ENCODE peak calls at places on chromosomes 3 and 15, in nine cellular contexts. J is activated T-cell treated with anti-CD3 and anti-CD28 coated beads for 1 hour; E is fibroblast of villous mesenchyme; L is activated CD4-positive, alpha-beta T cell treated with anti-CD3 and anti-CD28 coated beads for 48 hours; N is cerebellar cortex; X is tibial artery; U is effector memory CD8-positive, alpha-beta T cell; G is stimulated activated CD4-positive, alpha-beta T cell treated with anti-CD3 and anti-CD28 coated beads, Interleukin-4, amount 100 ng/mL, for 4 hours; A is cardiac muscle cell. B is an unnamed sample.

GRCh38 chr15:58426501-58426900 is 5.3 kb upstream of the LIPC start:
- DNase-seq in J (no peak), E (no peak), L (no peak), N (no peak), X (no peak), U (no peak), G (no peak), A (no peak), B (no peak)

GRCh38 chr15:69410290-69410874 is 3.8 kb upstream of the KIF23 start:
- DNase-seq in J (no peak), E (no peak), L (peak; percentile 62), N (peak; percentile 70), X (no peak), U (no peak), G (peak; percentile 11), A (peak; percentile 44), B (no peak)

GRCh38 chr3:50604628-50605588 is 6.7 kb downstream of the CISH start:
- DNase-seq in J (no peak), E (no peak), L (peak; percentile 37), N (peak; percentile 94), X (no peak), U (no peak), G (no peak), A (no peak), B (no peak)

GRCh38 chr3:116512281-116512680 is 67.0 kb upstream of the LSAMP start:
- DNase-seq in J (no peak), E (no peak), L (no peak), N (peak; percentile 88), X (no peak), U (no peak), G (no peak), A (no peak), B (no peak)

GRCh38 chr3:179398574-179399249 is 51.2 kb downstream of the MFN1 start:
- DNase-seq in J (no peak), E (no peak), L (no peak), N (no peak), X (no peak), U (no peak), G (no peak), A (no peak), B (no peak)

GRCh38 chr3:62475940-62476339 is 102.6 kb upstream of the FEZF2 start:
- DNase-seq in J (no peak), E (no peak), L (no peak), N (no peak), X (no peak), U (no peak), G (no peak), A (no peak), B (no peak)

GRCh38 chr15:71296032-71296686 is 180.9 kb downstream of the THSD4 start:
- DNase-seq in J (no peak), E (peak; percentile 83), L (no peak), N (no peak), X (no peak), U (no peak), G (no peak), A (no peak), B (no peak)

GRCh38 chr15:90142216-90143175 is 40.2 kb upstream of the IDH2 start:
- DNase-seq in J (peak; percentile 11), E (no peak), L (peak; percentile 56), N (no peak), X (no peak), U (peak; percentile 47), G (peak; percentile 19), A (no peak), B (no peak)

GRCh38 chr3:190319660-190320059 is 2.6 kb downstream of the CLDN1 start:
- DNase-seq in J (no peak), E (no peak), L (peak; percentile 71), N (no peak), X (no peak), U (no peak), G (peak; percentile 32), A (no peak), B (no peak)

GRCh38 chr15:57675481-57676181 is 30.9 kb upstream of the POLR2M start:
- DNase-seq in J (no peak), E (no peak), L (no peak), N (no peak), X (no peak), U (no peak), G (no peak), A (no peak), B (no peak)

GRCh38 chr3:65894679-65895078 is 144.0 kb downstream of the MAGI1 start:
- DNase-seq in J (no peak), E (peak; percentile 78), L (no peak), N (no peak), X (no peak), U (no peak), G (no peak), A (no peak), B (no peak)

GRCh38 chr3:33940736-33941135 is 142.3 kb downstream of the PDCD6IP start:
- DNase-seq in J (no peak), E (no peak), L (no peak), N (no peak), X (no peak), U (no peak), G (no peak), A (peak; percentile 28), B (no peak)

GRCh38 chr15:101043011-101043410 is 123.9 kb downstream of the LRRK1 start:
- DNase-seq in J (no peak), E (no peak), L (no peak), N (no peak), X (peak; percentile 10), U (no peak), G (no peak), A (no peak), B (no peak)

GRCh38 chr3:1118074-1118473 is 25.2 kb downstream of the CNTN6 start:
- DNase-seq in J (no peak), E (peak; percentile 35), L (no peak), N (no peak), X (no peak), U (no peak), G (no peak), A (no peak), B (no peak)

GRCh38 chr3:58495101-58495500 is 3.2 kb downstream of the KCTD6 start:
- DNase-seq in J (no peak), E (no peak), L (no peak), N (peak; percentile 35), X (no peak), U (no peak), G (no peak), A (no peak), B (no peak)

GRCh38 chr3:18194431-18194830 is 230.7 kb downstream of the SATB1 start:
- DNase-seq in J (no peak), E (peak; percentile 16), L (no peak), N (no peak), X (no peak), U (no peak), G (no peak), A (no peak), B (no peak)

GRCh38 chr15:90230071-90230494 is 3.7 kb downstream of the CIB1 start:
- DNase-seq in J (no peak), E (no peak), L (no peak), N (peak; percentile 53), X (no peak), U (no peak), G (no peak), A (no peak), B (no peak)

GRCh38 chr3:12371525-12372140 is 82.8 kb downstream of the PPARG start:
- DNase-seq in J (no peak), E (peak; percentile 66), L (no peak), N (peak; percentile 40), X (no peak), U (no peak), G (no peak), A (no peak), B (no peak)

GRCh38 chr3:50278868-50279224 is at the start of gene LSMEM2:
- DNase-seq in J (no peak), E (no peak), L (no peak), N (no peak), X (no peak), U (no peak), G (no peak), A (peak; percentile 61), B (no peak)

GRCh38 chr3:196666001-196666867 is 26.7 kb downstream of the NRROS start:
- DNase-seq in J (no peak), E (peak; percentile 77), L (no peak), N (peak; percentile 96), X (no peak), U (no peak), G (no peak), A (peak; percentile 23), B (no peak)

GRCh38 chr3:132164469-132165092 is 129.8 kb upstream of the CPNE4 start:
- DNase-seq in J (no peak), E (peak; percentile 7), L (no peak), N (no peak), X (no peak), U (no peak), G (no peak), A (no peak), B (no peak)

GRCh38 chr3:59280113-59280512 is 230.3 kb upstream of the CFAP20DC start:
- DNase-seq in J (no peak), E (no peak), L (no peak), N (no peak), X (no peak), U (no peak), G (no peak), A (no peak), B (no peak)

GRCh38 chr15:90126457-90127435 is 24.5 kb upstream of the IDH2 start:
- DNase-seq in J (no peak), E (no peak), L (no peak), N (no peak), X (no peak), U (no peak), G (no peak), A (peak; percentile 56), B (peak; percentile 44)

GRCh38 chr3:174614046-174614445 is 245.1 kb upstream of the NAALADL2 start:
- DNase-seq in J (no peak), E (no peak), L (no peak), N (no peak), X (no peak), U (no peak), G (no peak), A (no peak), B (no peak)

GRCh38 chr15:29734917-29735572 is 87.2 kb downstream of the TJP1 start:
- DNase-seq in J (no peak), E (peak; percentile 60), L (no peak), N (no peak), X (no peak), U (no peak), G (no peak), A (no peak), B (no peak)

GRCh38 chr3:151724846-151725562 is 8.7 kb upstream of the AADACL2 start:
- DNase-seq in J (no peak), E (no peak), L (no peak), N (no peak), X (no peak), U (no peak), G (no peak), A (no peak), B (no peak)

GRCh38 chr3:67357610-67358458 is 296.6 kb downstream of the SUCLG2 start:
- DNase-seq in J (no peak), E (peak; percentile 40), L (no peak), N (peak; percentile 44), X (no peak), U (no peak), G (no peak), A (peak; percentile 71), B (peak; percentile 18)

GRCh38 chr3:31934018-31934417 is 47.0 kb downstream of the OSBPL10 start:
- DNase-seq in J (no peak), E (peak; percentile 79), L (no peak), N (no peak), X (no peak), U (no peak), G (no peak), A (no peak), B (peak; percentile 19)

GRCh38 chr3:109257269-109257668 is 59.0 kb downstream of the DPPA2 start:
- DNase-seq in J (no peak), E (peak; percentile 11), L (no peak), N (no peak), X (no peak), U (no peak), G (no peak), A (no peak), B (no peak)

GRCh38 chr3:111385971-111386495 is 156.0 kb upstream of the CD96 start:
- DNase-seq in J (no peak), E (no peak), L (no peak), N (no peak), X (no peak), U (no peak), G (no peak), A (no peak), B (no peak)

GRCh38 chr3:105827959-105828358 is 40.9 kb downstream of the CBLB start:
- DNase-seq in J (no peak), E (peak; percentile 69), L (peak; percentile 46), N (no peak), X (peak; percentile 68), U (no peak), G (no peak), A (no peak), B (no peak)